ENCODE peak calls at places on chromosomes 1 and 21, in seven cellular contexts. One of them, this sample, is unnamed.

GRCh38 chr1:43007377-43008105 is 48.9 kb upstream of the SLC2A1 start:
- DNase-seq in kidney tubule cell: peak
- DNase-seq in body of pancreas: no peak
- DNase-seq in ELF-1: peak
- DNase-seq in activated naive CD8-positive, alpha-beta T cell treated with anti-CD3 and anti-CD28 coated beads, Interleukin-2, amount 50 U/mL, for 24 hours: no peak
- DNase-seq in NCI-H1694 treated with DMSO at 0.1 percent for 48 hours: no peak
- DNase-seq in hepatic stellate cell: no peak
- DNase-seq in this sample: peak

GRCh38 chr1:175376194-175376593 is 183.6 kb upstream of the KIAA0040 start:
- DNase-seq in NCI-H1694 treated with DMSO at 0.1 percent for 48 hours: peak
- DNase-seq in hepatic stellate cell: no peak
- DNase-seq in kidney tubule cell: peak
- DNase-seq in body of pancreas: no peak
- DNase-seq in ELF-1: no peak
- DNase-seq in activated naive CD8-positive, alpha-beta T cell treated with anti-CD3 and anti-CD28 coated beads, Interleukin-2, amount 50 U/mL, for 24 hours: no peak
- DNase-seq in this sample: peak

GRCh38 chr1:43539726-43540434 is 9.2 kb downstream of the PTPRF start:
- DNase-seq in NCI-H1694 treated with DMSO at 0.1 percent for 48 hours: no peak
- DNase-seq in kidney tubule cell: no peak
- DNase-seq in activated naive CD8-positive, alpha-beta T cell treated with anti-CD3 and anti-CD28 coated beads, Interleukin-2, amount 50 U/mL, for 24 hours: no peak
- DNase-seq in hepatic stellate cell: no peak
- DNase-seq in body of pancreas: no peak
- DNase-seq in ELF-1: no peak
- DNase-seq in this sample: no peak

GRCh38 chr1:31633117-31633516 is 11.6 kb downstream of the PEF1 start:
- DNase-seq in kidney tubule cell: peak
- DNase-seq in hepatic stellate cell: no peak
- DNase-seq in NCI-H1694 treated with DMSO at 0.1 percent for 48 hours: no peak
- DNase-seq in ELF-1: peak
- DNase-seq in body of pancreas: peak
- DNase-seq in activated naive CD8-positive, alpha-beta T cell treated with anti-CD3 and anti-CD28 coated beads, Interleukin-2, amount 50 U/mL, for 24 hours: peak
- DNase-seq in this sample: peak

GRCh38 chr1:49351744-49352143 is 575.1 kb upstream of the BEND5 start:
- DNase-seq in NCI-H1694 treated with DMSO at 0.1 percent for 48 hours: no peak
- DNase-seq in body of pancreas: no peak
- DNase-seq in activated naive CD8-positive, alpha-beta T cell treated with anti-CD3 and anti-CD28 coated beads, Interleukin-2, amount 50 U/mL, for 24 hours: no peak
- DNase-seq in kidney tubule cell: peak
- DNase-seq in ELF-1: no peak
- DNase-seq in hepatic stellate cell: no peak
- DNase-seq in this sample: no peak

GRCh38 chr1:10588640-10589039 is 113.9 kb downstream of the PEX14 start:
- DNase-seq in body of pancreas: no peak
- DNase-seq in kidney tubule cell: no peak
- DNase-seq in hepatic stellate cell: no peak
- DNase-seq in ELF-1: no peak
- DNase-seq in NCI-H1694 treated with DMSO at 0.1 percent for 48 hours: no peak
- DNase-seq in activated naive CD8-positive, alpha-beta T cell treated with anti-CD3 and anti-CD28 coated beads, Interleukin-2, amount 50 U/mL, for 24 hours: no peak
- DNase-seq in this sample: no peak

GRCh38 chr1:16367968-16368910 is 1.2 kb downstream of the SZRD1 start:
- DNase-seq in activated naive CD8-positive, alpha-beta T cell treated with anti-CD3 and anti-CD28 coated beads, Interleukin-2, amount 50 U/mL, for 24 hours: no peak
- DNase-seq in body of pancreas: no peak
- DNase-seq in NCI-H1694 treated with DMSO at 0.1 percent for 48 hours: no peak
- DNase-seq in hepatic stellate cell: no peak
- DNase-seq in ELF-1: no peak
- DNase-seq in kidney tubule cell: no peak
- DNase-seq in this sample: no peak

GRCh38 chr1:150083907-150084306 is 16.3 kb downstream of the VPS45 start:
- DNase-seq in NCI-H1694 treated with DMSO at 0.1 percent for 48 hours: no peak
- DNase-seq in hepatic stellate cell: no peak
- DNase-seq in ELF-1: no peak
- DNase-seq in kidney tubule cell: no peak
- DNase-seq in activated naive CD8-positive, alpha-beta T cell treated with anti-CD3 and anti-CD28 coated beads, Interleukin-2, amount 50 U/mL, for 24 hours: no peak
- DNase-seq in body of pancreas: no peak
- DNase-seq in this sample: no peak

GRCh38 chr1:167526659-167527383 is 8.5 kb upstream of the CD247 start:
- DNase-seq in body of pancreas: no peak
- DNase-seq in hepatic stellate cell: no peak
- DNase-seq in NCI-H1694 treated with DMSO at 0.1 percent for 48 hours: no peak
- DNase-seq in ELF-1: no peak
- DNase-seq in activated naive CD8-positive, alpha-beta T cell treated with anti-CD3 and anti-CD28 coated beads, Interleukin-2, amount 50 U/mL, for 24 hours: no peak
- DNase-seq in kidney tubule cell: no peak
- DNase-seq in this sample: peak

GRCh38 chr1:229557214-229557850 is 1.2 kb downstream of the ABCB10 start:
- DNase-seq in kidney tubule cell: peak
- DNase-seq in activated naive CD8-positive, alpha-beta T cell treated with anti-CD3 and anti-CD28 coated beads, Interleukin-2, amount 50 U/mL, for 24 hours: no peak
- DNase-seq in ELF-1: no peak
- DNase-seq in NCI-H1694 treated with DMSO at 0.1 percent for 48 hours: no peak
- DNase-seq in body of pancreas: no peak
- DNase-seq in hepatic stellate cell: peak
- DNase-seq in this sample: peak

GRCh38 chr1:221987860-221988520 is 246.1 kb upstream of the DUSP10 start:
- DNase-seq in hepatic stellate cell: peak
- DNase-seq in ELF-1: no peak
- DNase-seq in NCI-H1694 treated with DMSO at 0.1 percent for 48 hours: peak
- DNase-seq in body of pancreas: no peak
- DNase-seq in activated naive CD8-positive, alpha-beta T cell treated with anti-CD3 and anti-CD28 coated beads, Interleukin-2, amount 50 U/mL, for 24 hours: no peak
- DNase-seq in kidney tubule cell: peak
- DNase-seq in this sample: peak

GRCh38 chr1:76713535-76713934 is 153.7 kb upstream of the ST6GALNAC5 start:
- DNase-seq in ELF-1: no peak
- DNase-seq in kidney tubule cell: no peak
- DNase-seq in body of pancreas: no peak
- DNase-seq in NCI-H1694 treated with DMSO at 0.1 percent for 48 hours: no peak
- DNase-seq in activated naive CD8-positive, alpha-beta T cell treated with anti-CD3 and anti-CD28 coated beads, Interleukin-2, amount 50 U/mL, for 24 hours: no peak
- DNase-seq in hepatic stellate cell: no peak
- DNase-seq in this sample: no peak

GRCh38 chr1:210625715-210626114 is 297.0 kb downstream of the HHAT start:
- DNase-seq in hepatic stellate cell: no peak
- DNase-seq in body of pancreas: no peak
- DNase-seq in ELF-1: no peak
- DNase-seq in activated naive CD8-positive, alpha-beta T cell treated with anti-CD3 and anti-CD28 coated beads, Interleukin-2, amount 50 U/mL, for 24 hours: no peak
- DNase-seq in kidney tubule cell: no peak
- DNase-seq in NCI-H1694 treated with DMSO at 0.1 percent for 48 hours: no peak
- DNase-seq in this sample: no peak

GRCh38 chr1:32717503-32717902 is 14.9 kb upstream of the SYNC start:
- DNase-seq in hepatic stellate cell: no peak
- DNase-seq in ELF-1: no peak
- DNase-seq in NCI-H1694 treated with DMSO at 0.1 percent for 48 hours: no peak
- DNase-seq in body of pancreas: no peak
- DNase-seq in activated naive CD8-positive, alpha-beta T cell treated with anti-CD3 and anti-CD28 coated beads, Interleukin-2, amount 50 U/mL, for 24 hours: no peak
- DNase-seq in kidney tubule cell: no peak
- DNase-seq in this sample: no peak

GRCh38 chr1:222240536-222241181 is 307.2 kb downstream of the HHIPL2 start:
- DNase-seq in NCI-H1694 treated with DMSO at 0.1 percent for 48 hours: peak
- DNase-seq in activated naive CD8-positive, alpha-beta T cell treated with anti-CD3 and anti-CD28 coated beads, Interleukin-2, amount 50 U/mL, for 24 hours: no peak
- DNase-seq in body of pancreas: no peak
- DNase-seq in kidney tubule cell: peak
- DNase-seq in hepatic stellate cell: no peak
- DNase-seq in ELF-1: no peak
- DNase-seq in this sample: peak

GRCh38 chr1:241081473-241081872 is 275.5 kb downstream of the RGS7 start:
- DNase-seq in activated naive CD8-positive, alpha-beta T cell treated with anti-CD3 and anti-CD28 coated beads, Interleukin-2, amount 50 U/mL, for 24 hours: no peak
- DNase-seq in hepatic stellate cell: peak
- DNase-seq in kidney tubule cell: peak
- DNase-seq in ELF-1: no peak
- DNase-seq in body of pancreas: no peak
- DNase-seq in NCI-H1694 treated with DMSO at 0.1 percent for 48 hours: no peak
- DNase-seq in this sample: no peak

GRCh38 chr1:29161977-29162376 is 19.7 kb downstream of the SRSF4 start:
- DNase-seq in hepatic stellate cell: no peak
- DNase-seq in kidney tubule cell: no peak
- DNase-seq in ELF-1: no peak
- DNase-seq in NCI-H1694 treated with DMSO at 0.1 percent for 48 hours: no peak
- DNase-seq in body of pancreas: no peak
- DNase-seq in activated naive CD8-positive, alpha-beta T cell treated with anti-CD3 and anti-CD28 coated beads, Interleukin-2, amount 50 U/mL, for 24 hours: no peak
- DNase-seq in this sample: no peak

GRCh38 chr21:42733037-42733632 is 79.7 kb downstream of the PDE9A start:
- DNase-seq in NCI-H1694 treated with DMSO at 0.1 percent for 48 hours: no peak
- DNase-seq in hepatic stellate cell: no peak
- DNase-seq in kidney tubule cell: peak
- DNase-seq in body of pancreas: no peak
- DNase-seq in activated naive CD8-positive, alpha-beta T cell treated with anti-CD3 and anti-CD28 coated beads, Interleukin-2, amount 50 U/mL, for 24 hours: no peak
- DNase-seq in ELF-1: no peak
- DNase-seq in this sample: no peak

GRCh38 chr1:31084782-31085569 is 19.5 kb upstream of the PUM1 start:
- DNase-seq in activated naive CD8-positive, alpha-beta T cell treated with anti-CD3 and anti-CD28 coated beads, Interleukin-2, amount 50 U/mL, for 24 hours: no peak
- DNase-seq in kidney tubule cell: no peak
- DNase-seq in NCI-H1694 treated with DMSO at 0.1 percent for 48 hours: no peak
- DNase-seq in ELF-1: peak
- DNase-seq in hepatic stellate cell: no peak
- DNase-seq in body of pancreas: no peak
- DNase-seq in this sample: no peak

GRCh38 chr1:169107673-169108160 is 1.2 kb downstream of the ATP1B1 start:
- DNase-seq in body of pancreas: no peak
- DNase-seq in hepatic stellate cell: peak
- DNase-seq in NCI-H1694 treated with DMSO at 0.1 percent for 48 hours: no peak
- DNase-seq in kidney tubule cell: peak
- DNase-seq in activated naive CD8-positive, alpha-beta T cell treated with anti-CD3 and anti-CD28 coated beads, Interleukin-2, amount 50 U/mL, for 24 hours: peak
- DNase-seq in ELF-1: no peak
- DNase-seq in this sample: peak

This sample was measured in DMS53.